ENCODE peak calls at places on chromosomes 1 and 21, in four cellular contexts. One of them, this sample, is unnamed.
A peak's percentile ranks its signal among the peaks of the same experiment; 100 is the strongest.

GRCh38 chr1:52603680-52604501 is 1.7 kb downstream of the GPX7 start:
- DNase-seq in endothelial cell of umbilical vein: no peak
- DNase-seq in IMR-90: peak; percentile 16
- DNase-seq in GM12878: no peak
- DNase-seq in this sample: no peak

GRCh38 chr1:195763907-195764183 is 844.4 kb downstream of the KCNT2 start:
- DNase-seq in endothelial cell of umbilical vein: no peak
- DNase-seq in IMR-90: peak; percentile 0
- DNase-seq in GM12878: no peak
- DNase-seq in this sample: no peak

GRCh38 chr1:197440730-197441129 is 172.7 kb downstream of the CRB1 start:
- DNase-seq in endothelial cell of umbilical vein: no peak
- DNase-seq in IMR-90: no peak
- DNase-seq in GM12878: no peak
- DNase-seq in this sample: no peak

GRCh38 chr1:91596474-91596873 is 95.8 kb downstream of the CDC7 start:
- DNase-seq in endothelial cell of umbilical vein: no peak
- DNase-seq in IMR-90: peak; percentile 46
- DNase-seq in GM12878: no peak
- DNase-seq in this sample: no peak

GRCh38 chr1:67208217-67208616 is 42.0 kb downstream of the IL23R start:
- DNase-seq in endothelial cell of umbilical vein: no peak
- DNase-seq in IMR-90: no peak
- DNase-seq in GM12878: no peak
- DNase-seq in this sample: peak; percentile 56

GRCh38 chr1:26468911-26469310 is 3.3 kb upstream of the HMGN2 start:
- DNase-seq in endothelial cell of umbilical vein: no peak
- DNase-seq in IMR-90: no peak
- DNase-seq in GM12878: no peak
- DNase-seq in this sample: no peak

GRCh38 chr1:18575620-18576019 is 55.0 kb upstream of the PAX7 start:
- DNase-seq in endothelial cell of umbilical vein: peak; percentile 18
- DNase-seq in IMR-90: peak; percentile 8
- DNase-seq in GM12878: no peak
- DNase-seq in this sample: peak; percentile 81

GRCh38 chr1:180188103-180188506 is 33.4 kb downstream of the QSOX1 start:
- DNase-seq in endothelial cell of umbilical vein: peak; percentile 44
- DNase-seq in IMR-90: peak; percentile 35
- DNase-seq in GM12878: no peak
- DNase-seq in this sample: peak; percentile 74

GRCh38 chr1:22328331-22329170 is 123.1 kb upstream of the ZBTB40 start:
- DNase-seq in endothelial cell of umbilical vein: no peak
- DNase-seq in IMR-90: no peak
- DNase-seq in GM12878: no peak
- DNase-seq in this sample: no peak

GRCh38 chr1:20440785-20441200 is 45.2 kb downstream of the CAMK2N1 start:
- DNase-seq in endothelial cell of umbilical vein: peak; percentile 71
- DNase-seq in IMR-90: peak; percentile 47
- DNase-seq in GM12878: no peak
- DNase-seq in this sample: peak; percentile 93

GRCh38 chr1:186374313-186375151 is 521 bp downstream of the TPR start:
- DNase-seq in endothelial cell of umbilical vein: peak; percentile 63
- DNase-seq in IMR-90: peak; percentile 25
- DNase-seq in GM12878: peak; percentile 19
- DNase-seq in this sample: peak; percentile 76

GRCh38 chr1:168391759-168392681 is 111.3 kb downstream of the TBX19 start:
- DNase-seq in endothelial cell of umbilical vein: no peak
- DNase-seq in IMR-90: no peak
- DNase-seq in GM12878: no peak
- DNase-seq in this sample: no peak

GRCh38 chr21:29800051-29800450 is 139.7 kb downstream of the GRIK1 start:
- DNase-seq in endothelial cell of umbilical vein: no peak
- DNase-seq in IMR-90: no peak
- DNase-seq in GM12878: no peak
- DNase-seq in this sample: no peak

GRCh38 chr21:43879348-43880110 is 14.5 kb downstream of the AGPAT3 start:
- DNase-seq in endothelial cell of umbilical vein: no peak
- DNase-seq in IMR-90: no peak
- DNase-seq in GM12878: no peak
- DNase-seq in this sample: no peak

GRCh38 chr1:202580604-202581003 is 129.7 kb downstream of the SYT2 start:
- DNase-seq in endothelial cell of umbilical vein: no peak
- DNase-seq in IMR-90: no peak
- DNase-seq in GM12878: no peak
- DNase-seq in this sample: no peak

GRCh38 chr1:20100632-20101355 is 18.5 kb downstream of the PLA2G2D start:
- DNase-seq in endothelial cell of umbilical vein: peak; percentile 43
- DNase-seq in IMR-90: peak; percentile 48
- DNase-seq in GM12878: no peak
- DNase-seq in this sample: peak; percentile 60

GRCh38 chr1:68906431-68906830 is 409.5 kb upstream of the DEPDC1 start:
- DNase-seq in endothelial cell of umbilical vein: no peak
- DNase-seq in IMR-90: no peak
- DNase-seq in GM12878: no peak
- DNase-seq in this sample: no peak

GRCh38 chr1:53123462-53124129 is 18.8 kb downstream of the SLC1A7 start:
- DNase-seq in endothelial cell of umbilical vein: peak; percentile 24
- DNase-seq in IMR-90: peak; percentile 66
- DNase-seq in GM12878: no peak
- DNase-seq in this sample: no peak

GRCh38 chr1:1140673-1141072 is 24.8 kb upstream of the C1orf159 start:
- DNase-seq in endothelial cell of umbilical vein: no peak
- DNase-seq in IMR-90: no peak
- DNase-seq in GM12878: no peak
- DNase-seq in this sample: no peak

GRCh38 chr1:12447301-12447700 is 170.7 kb downstream of the DHRS3 start:
- DNase-seq in endothelial cell of umbilical vein: no peak
- DNase-seq in IMR-90: peak; percentile 79
- DNase-seq in GM12878: no peak
- DNase-seq in this sample: no peak

GRCh38 chr1:172980971-172981370 is 69.8 kb downstream of the TNFSF18 start:
- DNase-seq in endothelial cell of umbilical vein: no peak
- DNase-seq in IMR-90: no peak
- DNase-seq in GM12878: no peak
- DNase-seq in this sample: no peak

GRCh38 chr1:234185438-234185837 is 187.8 kb upstream of the COA6 start:
- DNase-seq in endothelial cell of umbilical vein: no peak
- DNase-seq in IMR-90: no peak
- DNase-seq in GM12878: no peak
- DNase-seq in this sample: no peak

GRCh38 chr1:212975607-212975918 is 25.2 kb downstream of the VASH2 start:
- DNase-seq in endothelial cell of umbilical vein: no peak
- DNase-seq in IMR-90: peak; percentile 65
- DNase-seq in GM12878: no peak
- DNase-seq in this sample: no peak

GRCh38 chr1:158008630-158009029 is 15.2 kb downstream of the KIRREL1 start:
- DNase-seq in endothelial cell of umbilical vein: no peak
- DNase-seq in IMR-90: no peak
- DNase-seq in GM12878: no peak
- DNase-seq in this sample: no peak

DNA sequence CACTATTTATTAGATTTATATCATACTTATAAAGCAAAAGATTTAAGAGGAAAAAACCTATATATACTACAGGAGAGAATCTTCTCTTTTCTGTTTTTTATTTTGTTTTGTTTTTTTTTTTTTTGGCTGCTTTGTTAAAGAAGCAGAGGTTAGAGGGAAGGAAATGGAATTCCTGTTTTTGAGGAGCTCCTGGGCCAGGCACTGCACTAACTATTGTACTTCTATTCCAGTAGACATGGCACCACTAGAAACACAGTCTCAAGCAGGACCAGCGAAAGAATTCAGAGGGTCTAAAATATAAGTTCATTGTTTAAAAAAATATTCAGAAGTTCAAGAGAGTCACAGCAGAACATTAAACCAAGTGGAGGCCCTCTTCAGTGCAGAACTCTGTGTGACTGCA is 54.7 kb upstream of the CNN3 start:
- DNase-seq in endothelial cell of umbilical vein: peak; percentile 55
- DNase-seq in IMR-90: no peak
- DNase-seq in GM12878: no peak
- DNase-seq in this sample: no peak
- TF ChIP-seq FOS in endothelial cell of umbilical vein: no peak
- TF ChIP-seq FOS in IMR-90: no peak
- TF ChIP-seq FOS in GM12878: no peak
- TF ChIP-seq FOS in this sample: no peak

DNA sequence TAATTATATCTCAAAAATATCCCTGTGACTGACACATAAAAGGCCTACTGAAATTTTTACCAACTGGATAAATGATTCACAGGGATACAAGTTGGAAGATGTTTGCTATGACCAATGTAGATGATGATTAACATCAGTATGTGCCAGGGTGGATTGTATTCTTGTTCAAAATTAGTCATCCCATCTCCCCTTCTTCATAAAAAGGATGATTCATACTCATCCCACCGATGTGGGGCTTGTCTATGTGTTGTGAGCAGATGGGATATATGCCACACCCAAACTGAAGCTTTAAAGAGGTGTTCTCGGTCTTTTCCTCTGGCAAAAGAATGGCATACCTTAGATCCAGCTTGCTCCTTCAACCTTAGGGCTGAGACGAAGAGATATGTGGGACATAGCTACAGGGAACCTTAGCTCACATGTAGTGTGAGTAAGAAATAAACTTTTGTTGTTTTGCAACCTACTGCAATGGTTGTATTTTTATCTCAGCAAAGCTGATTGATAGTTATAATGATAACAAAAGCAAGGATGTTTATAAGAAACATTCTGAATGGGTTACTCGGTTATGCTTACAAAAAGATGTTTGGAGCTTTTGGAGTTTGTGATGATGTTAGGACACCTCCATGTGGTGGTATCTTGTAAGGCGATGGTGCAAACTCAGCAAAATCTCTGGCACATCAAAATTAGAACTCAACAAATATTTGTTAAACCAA is 29.4 kb downstream of the SPATA17 start:
- DNase-seq in endothelial cell of umbilical vein: peak; percentile 42
- DNase-seq in IMR-90: peak; percentile 90
- DNase-seq in GM12878: no peak
- DNase-seq in this sample: no peak
- TF ChIP-seq CTCF in endothelial cell of umbilical vein: peak; percentile 43
- TF ChIP-seq CTCF in IMR-90: peak; percentile 78
- TF ChIP-seq CTCF in GM12878: peak; percentile 48
- TF ChIP-seq CTCF in this sample: no peak

GRCh38 chr1:2213576-2214505 is 14.3 kb upstream of the SKI start:
- DNase-seq in endothelial cell of umbilical vein: peak; percentile 48
- DNase-seq in IMR-90: peak; percentile 86
- DNase-seq in GM12878: no peak
- DNase-seq in this sample: no peak
- TF ChIP-seq FOS in endothelial cell of umbilical vein: no peak
- TF ChIP-seq FOS in IMR-90: no peak
- TF ChIP-seq FOS in GM12878: no peak
- TF ChIP-seq FOS in this sample: no peak

GRCh38 chr1:119276558-119276957 is 92.0 kb upstream of the HAO2 start:
- DNase-seq in endothelial cell of umbilical vein: no peak
- DNase-seq in IMR-90: no peak
- DNase-seq in GM12878: no peak
- DNase-seq in this sample: no peak
- TF ChIP-seq CTCF in endothelial cell of umbilical vein: no peak
- TF ChIP-seq CTCF in IMR-90: no peak
- TF ChIP-seq CTCF in GM12878: peak; percentile 17
- TF ChIP-seq CTCF in this sample: peak; percentile 34